ENCODE peak calls at places on chromosome 13, in five cellular contexts. X, J, N, M and C are unnamed samples.

GRCh38 chr13:43492281-43492680 is 294.5 kb downstream of the ENOX1 start:
- DNase-seq in N (no peak), J (no peak), X (no peak), M (no peak), C (no peak)

GRCh38 chr13:42814868-42815267 is 33.5 kb downstream of the FAM216B start:
- DNase-seq in X (peak; percentile 94), M (no peak), J (no peak), N (no peak), C (no peak)

GRCh38 chr13:59750860-59751259 is 412.9 kb downstream of the DIAPH3 start:
- DNase-seq in N (no peak), X (peak; percentile 57), M (no peak), J (no peak), C (peak; percentile 52)

GRCh38 chr13:86383561-86383960 is 584.3 kb upstream of the SLITRK6 start:
- DNase-seq in J (no peak), M (no peak), X (no peak), N (no peak), C (no peak)

GRCh38 chr13:100106005-100106404 is 17.1 kb downstream of the PCCA start:
- DNase-seq in M (no peak), N (no peak), X (peak; percentile 37), J (no peak), C (no peak)

GRCh38 chr13:107743983-107744382 is 471.4 kb downstream of the LIG4 start:
- DNase-seq in M (no peak), N (no peak), X (peak; percentile 84), J (no peak), C (no peak)

GRCh38 chr13:32737111-32737571 is 150.9 kb downstream of the PDS5B start:
- DNase-seq in J (no peak), M (no peak), X (no peak), N (no peak), C (no peak)

GRCh38 chr13:91142572-91142971 is 204.9 kb upstream of the MIR17HG start:
- DNase-seq in M (no peak), X (peak; percentile 1), N (no peak), J (no peak), C (no peak)

GRCh38 chr13:90315061-90315460 is 1032.4 kb upstream of the MIR17HG start:
- DNase-seq in N (no peak), J (no peak), M (no peak), X (no peak), C (no peak)

GRCh38 chr13:23744315-23744714 is 144.9 kb downstream of the MIPEP start:
- DNase-seq in J (no peak), M (no peak), N (no peak), X (no peak), C (no peak)

GRCh38 chr13:40271931-40272775 is 394.3 kb downstream of the FOXO1 start:
- DNase-seq in X (peak; percentile 22), J (no peak), M (peak; percentile 90), N (no peak), C (peak; percentile 80)

GRCh38 chr13:41694902-41695301 is 237.6 kb downstream of the RGCC start:
- DNase-seq in J (no peak), N (no peak), M (peak; percentile 40), X (peak; percentile 95), C (peak; percentile 47)
- H3K4me3 ChIP-seq in J (no peak overlapping the region), N (no peak overlapping the region), M (no peak overlapping the region), X (no peak overlapping the region), C (no peak overlapping the region)

DNA sequence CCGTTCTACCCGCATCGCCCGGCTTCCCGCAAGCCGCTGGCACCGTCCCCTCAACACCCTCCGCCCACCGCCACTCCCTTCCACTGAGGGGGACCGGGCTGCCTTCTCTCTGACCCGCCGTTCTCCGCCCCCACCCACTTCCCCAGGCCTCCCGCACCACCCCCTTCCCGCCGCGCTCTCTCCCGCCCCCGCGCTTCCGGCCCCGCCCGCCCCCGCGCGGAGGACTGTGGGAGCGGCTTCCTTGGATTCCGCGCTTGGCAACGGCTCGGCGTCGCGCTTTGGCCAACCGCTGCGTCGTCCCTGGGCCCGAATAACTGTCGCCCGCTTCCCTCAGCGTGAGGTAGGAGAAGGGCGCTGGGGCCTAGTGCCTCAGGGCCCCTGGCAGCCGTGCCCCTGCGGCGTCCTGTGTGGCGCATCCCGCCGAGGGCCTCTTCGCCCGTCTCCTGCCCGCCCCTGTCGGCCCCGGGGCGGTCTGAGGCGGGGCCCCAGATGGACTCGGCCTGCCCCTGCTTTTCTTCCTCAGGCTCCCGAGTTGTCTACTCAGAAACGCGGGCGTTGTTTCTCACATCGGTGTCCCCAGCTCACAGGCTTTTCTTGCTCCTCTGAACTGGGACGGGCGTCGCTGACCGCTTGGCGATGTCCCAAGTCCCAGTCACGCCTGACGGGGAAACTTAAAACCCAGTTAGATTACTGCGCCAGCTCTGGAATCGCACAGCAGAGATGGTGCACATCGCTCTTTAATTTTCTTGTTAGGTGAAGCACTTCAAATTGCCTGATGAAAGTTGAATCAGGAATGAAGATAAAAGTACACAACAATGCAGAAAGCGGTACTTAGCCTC is at the start of gene IFT88:
- DNase-seq in X (peak; percentile 85), J (peak; percentile 64), N (peak; percentile 89), M (peak; percentile 80), C (peak; percentile 90)
- TF ChIP-seq POLR2A in X (peak; percentile 84), J (peak; percentile 46), N (peak; percentile 70), M (no peak), C (no peak)

DNA sequence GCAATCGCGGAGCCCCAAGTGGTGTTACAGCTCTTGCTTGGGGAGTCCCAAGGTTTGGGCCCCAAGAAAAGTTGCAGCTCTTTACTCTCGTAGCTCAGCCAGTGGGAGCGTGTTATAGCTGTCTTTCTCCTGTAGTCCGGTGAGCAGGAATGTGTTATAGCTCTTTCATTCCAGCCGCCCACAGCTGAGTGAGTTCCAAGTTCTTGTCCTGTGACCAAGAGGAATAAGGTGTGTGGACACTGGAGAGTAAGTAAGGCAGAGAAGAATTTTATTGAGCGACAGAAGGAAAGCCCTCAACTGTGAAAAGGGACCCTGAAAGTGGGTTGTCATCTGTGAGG is 1226.8 kb downstream of the SLITRK1 start:
- DNase-seq in M (no peak), X (peak; percentile 40), J (no peak), N (no peak), C (no peak)
- H3K4me3 ChIP-seq in M (no peak overlapping the region), X (peak overlapping the region; percentile 7), J (no peak overlapping the region), N (no peak overlapping the region), C (peak overlapping the region; percentile 11)

GRCh38 chr13:31167490-31167889 is 5.8 kb upstream of the HSPH1 start:
- DNase-seq in J (no peak), N (no peak), M (no peak), X (peak; percentile 16), C (no peak)

GRCh38 chr13:31166591-31166990 is 4.9 kb upstream of the HSPH1 start:
- DNase-seq in N (no peak), X (peak; percentile 67), J (no peak), M (no peak), C (no peak)

GRCh38 chr13:31168166-31168565 is 6.5 kb upstream of the HSPH1 start:
- DNase-seq in M (no peak), X (no peak), N (no peak), J (no peak), C (no peak)

GRCh38 chr13:31172001-31172400 is 10.3 kb upstream of the HSPH1 start:
- DNase-seq in M (no peak), N (no peak), X (peak; percentile 44), J (no peak), C (no peak)

DNA sequence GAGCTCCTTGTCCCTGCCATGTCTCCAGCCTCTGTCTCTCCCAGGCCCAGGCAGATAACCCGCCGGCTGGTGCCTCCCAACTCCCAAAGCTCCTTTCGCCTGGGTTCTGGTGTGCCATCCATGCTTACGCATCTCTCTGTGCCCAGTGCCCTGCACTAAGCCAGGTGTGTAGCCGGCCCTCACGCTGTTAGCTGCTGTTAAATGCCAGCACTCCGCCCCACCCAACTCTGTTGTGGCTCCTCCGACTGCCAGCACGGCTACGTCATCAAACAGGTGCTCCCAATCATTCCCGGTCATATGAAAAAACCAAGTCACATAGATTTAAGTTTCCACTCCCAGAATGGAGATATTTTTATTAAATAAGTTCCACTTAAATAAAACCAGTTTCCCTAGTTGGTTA is 7.0 kb upstream of the HSPH1 start:
- DNase-seq in J (no peak), N (no peak), M (no peak), X (no peak), C (no peak)
- TF ChIP-seq POLR2A in J (no peak), N (no peak), M (no peak), X (no peak), C (no peak)